ENCODE peak calls at places on chromosomes 16 and 17, in nine cellular contexts. One of them, this sample, is unnamed.

GRCh38 chr16:80023865-80024264 is 423.3 kb upstream of the MAF start:
- DNase-seq in HuH-7.5: no peak
- DNase-seq in HFFc6: peak
- DNase-seq in GM23338: no peak
- DNase-seq in heart right ventricle: no peak
- DNase-seq in AML-193: no peak
- DNase-seq in fibroblast of the conjunctiva: no peak
- DNase-seq in pancreas: no peak
- DNase-seq in activated gamma-delta T cell treated with Interleukin-2 at 50 U/mL for 16 hours: no peak
- DNase-seq in this sample: no peak

GRCh38 chr17:70099884-70100283 is 24.9 kb downstream of the KCNJ16 start:
- DNase-seq in heart right ventricle: no peak
- DNase-seq in HFFc6: no peak
- DNase-seq in HuH-7.5: no peak
- DNase-seq in GM23338: no peak
- DNase-seq in fibroblast of the conjunctiva: no peak
- DNase-seq in AML-193: no peak
- DNase-seq in pancreas: no peak
- DNase-seq in activated gamma-delta T cell treated with Interleukin-2 at 50 U/mL for 16 hours: no peak
- DNase-seq in this sample: peak

GRCh38 chr16:61576476-61576875 is 459.8 kb downstream of the CDH8 start:
- DNase-seq in fibroblast of the conjunctiva: no peak
- DNase-seq in pancreas: no peak
- DNase-seq in activated gamma-delta T cell treated with Interleukin-2 at 50 U/mL for 16 hours: no peak
- DNase-seq in AML-193: no peak
- DNase-seq in heart right ventricle: no peak
- DNase-seq in GM23338: no peak
- DNase-seq in HuH-7.5: no peak
- DNase-seq in HFFc6: no peak
- DNase-seq in this sample: no peak

GRCh38 chr16:85446846-85447656 is 166.1 kb upstream of the GSE1 start:
- DNase-seq in fibroblast of the conjunctiva: no peak
- DNase-seq in pancreas: no peak
- DNase-seq in activated gamma-delta T cell treated with Interleukin-2 at 50 U/mL for 16 hours: no peak
- DNase-seq in GM23338: no peak
- DNase-seq in HFFc6: no peak
- DNase-seq in heart right ventricle: no peak
- DNase-seq in HuH-7.5: no peak
- DNase-seq in AML-193: no peak
- DNase-seq in this sample: no peak

GRCh38 chr17:39196820-39197331 is 593 bp downstream of the CACNB1 start:
- DNase-seq in fibroblast of the conjunctiva: no peak
- DNase-seq in HuH-7.5: no peak
- DNase-seq in activated gamma-delta T cell treated with Interleukin-2 at 50 U/mL for 16 hours: peak
- DNase-seq in HFFc6: peak
- DNase-seq in GM23338: peak
- DNase-seq in AML-193: no peak
- DNase-seq in pancreas: no peak
- DNase-seq in heart right ventricle: peak
- DNase-seq in this sample: no peak

GRCh38 chr17:67279115-67279514 is 34.1 kb upstream of the HELZ start:
- DNase-seq in activated gamma-delta T cell treated with Interleukin-2 at 50 U/mL for 16 hours: no peak
- DNase-seq in heart right ventricle: no peak
- DNase-seq in HuH-7.5: no peak
- DNase-seq in fibroblast of the conjunctiva: no peak
- DNase-seq in HFFc6: no peak
- DNase-seq in pancreas: no peak
- DNase-seq in AML-193: no peak
- DNase-seq in GM23338: no peak
- DNase-seq in this sample: no peak

GRCh38 chr17:66923881-66924280 is 40.6 kb upstream of the CACNG4 start:
- DNase-seq in HFFc6: no peak
- DNase-seq in HuH-7.5: no peak
- DNase-seq in fibroblast of the conjunctiva: no peak
- DNase-seq in AML-193: no peak
- DNase-seq in activated gamma-delta T cell treated with Interleukin-2 at 50 U/mL for 16 hours: no peak
- DNase-seq in GM23338: no peak
- DNase-seq in pancreas: no peak
- DNase-seq in heart right ventricle: no peak
- DNase-seq in this sample: no peak

GRCh38 chr17:65181237-65182061 is 44.3 kb downstream of the RGS9 start:
- DNase-seq in heart right ventricle: no peak
- DNase-seq in HuH-7.5: no peak
- DNase-seq in AML-193: no peak
- DNase-seq in activated gamma-delta T cell treated with Interleukin-2 at 50 U/mL for 16 hours: no peak
- DNase-seq in pancreas: no peak
- DNase-seq in HFFc6: peak
- DNase-seq in GM23338: no peak
- DNase-seq in fibroblast of the conjunctiva: no peak
- DNase-seq in this sample: no peak

GRCh38 chr17:50238594-50239287 is 35.5 kb upstream of the TMEM92 start:
- DNase-seq in HuH-7.5: no peak
- DNase-seq in HFFc6: peak
- DNase-seq in AML-193: no peak
- DNase-seq in pancreas: no peak
- DNase-seq in activated gamma-delta T cell treated with Interleukin-2 at 50 U/mL for 16 hours: no peak
- DNase-seq in heart right ventricle: no peak
- DNase-seq in GM23338: no peak
- DNase-seq in fibroblast of the conjunctiva: no peak
- DNase-seq in this sample: no peak

GRCh38 chr17:73255671-73256181 is 6.0 kb downstream of the CPSF4L start:
- DNase-seq in GM23338: peak
- DNase-seq in HuH-7.5: peak
- DNase-seq in HFFc6: peak
- DNase-seq in fibroblast of the conjunctiva: no peak
- DNase-seq in activated gamma-delta T cell treated with Interleukin-2 at 50 U/mL for 16 hours: peak
- DNase-seq in pancreas: peak
- DNase-seq in AML-193: peak
- DNase-seq in heart right ventricle: peak
- DNase-seq in this sample: peak

GRCh38 chr17:13520899-13521572 is 80.7 kb downstream of the HS3ST3A1 start:
- DNase-seq in heart right ventricle: no peak
- DNase-seq in HuH-7.5: no peak
- DNase-seq in pancreas: no peak
- DNase-seq in GM23338: no peak
- DNase-seq in fibroblast of the conjunctiva: peak
- DNase-seq in HFFc6: peak
- DNase-seq in activated gamma-delta T cell treated with Interleukin-2 at 50 U/mL for 16 hours: no peak
- DNase-seq in AML-193: no peak
- DNase-seq in this sample: no peak

GRCh38 chr16:15610369-15610871 is 32.5 kb downstream of the MARF1 start:
- DNase-seq in fibroblast of the conjunctiva: no peak
- DNase-seq in activated gamma-delta T cell treated with Interleukin-2 at 50 U/mL for 16 hours: no peak
- DNase-seq in HFFc6: no peak
- DNase-seq in GM23338: no peak
- DNase-seq in heart right ventricle: no peak
- DNase-seq in AML-193: no peak
- DNase-seq in HuH-7.5: no peak
- DNase-seq in pancreas: no peak
- DNase-seq in this sample: no peak

GRCh38 chr17:8894673-8895578 is 27.5 kb upstream of the PIK3R6 start:
- DNase-seq in AML-193: peak
- DNase-seq in heart right ventricle: no peak
- DNase-seq in HuH-7.5: peak
- DNase-seq in GM23338: peak
- DNase-seq in HFFc6: peak
- DNase-seq in fibroblast of the conjunctiva: peak
- DNase-seq in activated gamma-delta T cell treated with Interleukin-2 at 50 U/mL for 16 hours: peak
- DNase-seq in pancreas: peak
- DNase-seq in this sample: peak

GRCh38 chr17:64182325-64183012 is 52.5 kb upstream of the ERN1 start:
- DNase-seq in HuH-7.5: no peak
- DNase-seq in HFFc6: no peak
- DNase-seq in GM23338: no peak
- DNase-seq in AML-193: no peak
- DNase-seq in pancreas: no peak
- DNase-seq in fibroblast of the conjunctiva: no peak
- DNase-seq in activated gamma-delta T cell treated with Interleukin-2 at 50 U/mL for 16 hours: no peak
- DNase-seq in heart right ventricle: no peak
- DNase-seq in this sample: no peak

GRCh38 chr16:25626172-25626571 is 65.6 kb upstream of the HS3ST4 start:
- DNase-seq in heart right ventricle: no peak
- DNase-seq in GM23338: no peak
- DNase-seq in AML-193: no peak
- DNase-seq in activated gamma-delta T cell treated with Interleukin-2 at 50 U/mL for 16 hours: no peak
- DNase-seq in HuH-7.5: no peak
- DNase-seq in fibroblast of the conjunctiva: no peak
- DNase-seq in pancreas: no peak
- DNase-seq in HFFc6: no peak
- DNase-seq in this sample: no peak

GRCh38 chr17:31787857-31788570 is 71.0 kb downstream of the COPRS start:
- DNase-seq in AML-193: no peak
- DNase-seq in pancreas: no peak
- DNase-seq in fibroblast of the conjunctiva: peak
- DNase-seq in activated gamma-delta T cell treated with Interleukin-2 at 50 U/mL for 16 hours: no peak
- DNase-seq in heart right ventricle: no peak
- DNase-seq in HuH-7.5: no peak
- DNase-seq in GM23338: no peak
- DNase-seq in HFFc6: peak
- DNase-seq in this sample: no peak

GRCh38 chr16:83954577-83955016 is 1.6 kb downstream of the OSGIN1 start:
- DNase-seq in pancreas: peak
- DNase-seq in fibroblast of the conjunctiva: no peak
- DNase-seq in GM23338: peak
- DNase-seq in HFFc6: peak
- DNase-seq in HuH-7.5: no peak
- DNase-seq in activated gamma-delta T cell treated with Interleukin-2 at 50 U/mL for 16 hours: no peak
- DNase-seq in AML-193: no peak
- DNase-seq in heart right ventricle: no peak
- DNase-seq in this sample: no peak

GRCh38 chr16:28603381-28604185 is 6.3 kb downstream of the SULT1A1 start:
- DNase-seq in GM23338: no peak
- DNase-seq in fibroblast of the conjunctiva: no peak
- DNase-seq in heart right ventricle: no peak
- DNase-seq in pancreas: no peak
- DNase-seq in AML-193: no peak
- DNase-seq in activated gamma-delta T cell treated with Interleukin-2 at 50 U/mL for 16 hours: no peak
- DNase-seq in HuH-7.5: no peak
- DNase-seq in HFFc6: no peak
- DNase-seq in this sample: no peak

GRCh38 chr16:87686697-87687570 is 78.9 kb downstream of the KLHDC4 start:
- DNase-seq in AML-193: no peak
- DNase-seq in HuH-7.5: peak
- DNase-seq in pancreas: no peak
- DNase-seq in heart right ventricle: no peak
- DNase-seq in GM23338: no peak
- DNase-seq in HFFc6: no peak
- DNase-seq in fibroblast of the conjunctiva: no peak
- DNase-seq in activated gamma-delta T cell treated with Interleukin-2 at 50 U/mL for 16 hours: no peak
- DNase-seq in this sample: no peak

GRCh38 chr17:50596191-50597037 is 35.9 kb downstream of the CACNA1G start:
- DNase-seq in HuH-7.5: peak
- DNase-seq in GM23338: peak
- DNase-seq in HFFc6: no peak
- DNase-seq in fibroblast of the conjunctiva: no peak
- DNase-seq in pancreas: no peak
- DNase-seq in activated gamma-delta T cell treated with Interleukin-2 at 50 U/mL for 16 hours: no peak
- DNase-seq in AML-193: no peak
- DNase-seq in heart right ventricle: no peak
- DNase-seq in this sample: no peak

GRCh38 chr16:4328580-4329353 is 12.9 kb downstream of the GLIS2 start:
- DNase-seq in HFFc6: no peak
- DNase-seq in activated gamma-delta T cell treated with Interleukin-2 at 50 U/mL for 16 hours: no peak
- DNase-seq in fibroblast of the conjunctiva: no peak
- DNase-seq in GM23338: no peak
- DNase-seq in HuH-7.5: no peak
- DNase-seq in heart right ventricle: no peak
- DNase-seq in pancreas: no peak
- DNase-seq in AML-193: no peak
- DNase-seq in this sample: no peak

GRCh38 chr16:75196826-75197225 is 10.1 kb downstream of the CTRB2 start:
- DNase-seq in AML-193: no peak
- DNase-seq in activated gamma-delta T cell treated with Interleukin-2 at 50 U/mL for 16 hours: no peak
- DNase-seq in fibroblast of the conjunctiva: no peak
- DNase-seq in GM23338: no peak
- DNase-seq in pancreas: no peak
- DNase-seq in HuH-7.5: no peak
- DNase-seq in HFFc6: no peak
- DNase-seq in heart right ventricle: no peak
- DNase-seq in this sample: no peak

GRCh38 chr16:83701494-83701893 is 106.3 kb upstream of the HSBP1 start:
- DNase-seq in pancreas: peak
- DNase-seq in HFFc6: no peak
- DNase-seq in activated gamma-delta T cell treated with Interleukin-2 at 50 U/mL for 16 hours: no peak
- DNase-seq in GM23338: peak
- DNase-seq in HuH-7.5: peak
- DNase-seq in heart right ventricle: peak
- DNase-seq in AML-193: no peak
- DNase-seq in fibroblast of the conjunctiva: no peak
- DNase-seq in this sample: peak

GRCh38 chr17:1582374-1582773 is 19.8 kb upstream of the PITPNA start:
- DNase-seq in GM23338: no peak
- DNase-seq in activated gamma-delta T cell treated with Interleukin-2 at 50 U/mL for 16 hours: no peak
- DNase-seq in HFFc6: no peak
- DNase-seq in heart right ventricle: no peak
- DNase-seq in HuH-7.5: no peak
- DNase-seq in AML-193: no peak
- DNase-seq in fibroblast of the conjunctiva: no peak
- DNase-seq in pancreas: no peak
- DNase-seq in this sample: no peak

GRCh38 chr17:51056813-51057510 is 63.7 kb downstream of the SPAG9 start:
- DNase-seq in activated gamma-delta T cell treated with Interleukin-2 at 50 U/mL for 16 hours: no peak
- DNase-seq in HuH-7.5: peak
- DNase-seq in AML-193: peak
- DNase-seq in GM23338: peak
- DNase-seq in HFFc6: peak
- DNase-seq in pancreas: no peak
- DNase-seq in heart right ventricle: no peak
- DNase-seq in fibroblast of the conjunctiva: peak
- DNase-seq in this sample: peak

GRCh38 chr16:29862383-29862883 is 593 bp downstream of the CDIPT start:
- DNase-seq in fibroblast of the conjunctiva: no peak
- DNase-seq in GM23338: peak
- DNase-seq in pancreas: peak
- DNase-seq in HuH-7.5: no peak
- DNase-seq in HFFc6: no peak
- DNase-seq in AML-193: no peak
- DNase-seq in heart right ventricle: no peak
- DNase-seq in activated gamma-delta T cell treated with Interleukin-2 at 50 U/mL for 16 hours: no peak
- DNase-seq in this sample: no peak

GRCh38 chr17:44769647-44770084 is 10.9 kb downstream of the ADAM11 start:
- DNase-seq in AML-193: no peak
- DNase-seq in pancreas: no peak
- DNase-seq in HFFc6: no peak
- DNase-seq in GM23338: no peak
- DNase-seq in heart right ventricle: no peak
- DNase-seq in activated gamma-delta T cell treated with Interleukin-2 at 50 U/mL for 16 hours: no peak
- DNase-seq in HuH-7.5: no peak
- DNase-seq in fibroblast of the conjunctiva: no peak
- DNase-seq in this sample: no peak